ENCODE peak calls at places on chromosome 22, in eight cellular contexts. One of them, this sample, is unnamed.

GRCh38 chr22:25563757-25564319 is 637 bp upstream of the GRK3 start:
- DNase-seq in cardiac septum: no peak
- DNase-seq in kidney epithelial cell: no peak
- DNase-seq in HEK293T: no peak
- DNase-seq in NCI-H2171: no peak
- DNase-seq in effector memory CD8-positive, alpha-beta T cell: no peak
- DNase-seq in GM10248: no peak
- DNase-seq in caudate nucleus: no peak
- DNase-seq in this sample: no peak

GRCh38 chr22:26656896-26657851 is at the start of gene MIAT:
- DNase-seq in cardiac septum: peak
- DNase-seq in kidney epithelial cell: no peak
- DNase-seq in HEK293T: no peak
- DNase-seq in NCI-H2171: peak
- DNase-seq in effector memory CD8-positive, alpha-beta T cell: peak
- DNase-seq in GM10248: peak
- DNase-seq in caudate nucleus: peak
- DNase-seq in this sample: no peak

GRCh38 chr22:24969588-24970301 is 17.2 kb downstream of the KIAA1671 start:
- DNase-seq in cardiac septum: peak
- DNase-seq in kidney epithelial cell: no peak
- DNase-seq in HEK293T: no peak
- DNase-seq in NCI-H2171: no peak
- DNase-seq in effector memory CD8-positive, alpha-beta T cell: no peak
- DNase-seq in GM10248: no peak
- DNase-seq in caudate nucleus: no peak
- DNase-seq in this sample: peak

GRCh38 chr22:20390394-20390907 is 3.5 kb upstream of the ZNF74 start:
- DNase-seq in cardiac septum: no peak
- DNase-seq in kidney epithelial cell: no peak
- DNase-seq in HEK293T: no peak
- DNase-seq in NCI-H2171: no peak
- DNase-seq in effector memory CD8-positive, alpha-beta T cell: no peak
- DNase-seq in GM10248: no peak
- DNase-seq in caudate nucleus: no peak
- DNase-seq in this sample: no peak

GRCh38 chr22:31139866-31140716 is at the start of gene PLA2G3:
- DNase-seq in cardiac septum: peak
- DNase-seq in kidney epithelial cell: no peak
- DNase-seq in HEK293T: no peak
- DNase-seq in NCI-H2171: peak
- DNase-seq in effector memory CD8-positive, alpha-beta T cell: no peak
- DNase-seq in GM10248: no peak
- DNase-seq in caudate nucleus: no peak
- DNase-seq in this sample: no peak

GRCh38 chr22:50542416-50542927 is 3.2 kb upstream of the KLHDC7B start:
- DNase-seq in cardiac septum: peak
- DNase-seq in kidney epithelial cell: no peak
- DNase-seq in HEK293T: no peak
- DNase-seq in NCI-H2171: no peak
- DNase-seq in effector memory CD8-positive, alpha-beta T cell: no peak
- DNase-seq in GM10248: peak
- DNase-seq in caudate nucleus: no peak
- DNase-seq in this sample: no peak

GRCh38 chr22:32020117-32020516 is 22.9 kb upstream of the SLC5A1 start:
- DNase-seq in cardiac septum: no peak
- DNase-seq in kidney epithelial cell: peak
- DNase-seq in HEK293T: no peak
- DNase-seq in NCI-H2171: no peak
- DNase-seq in effector memory CD8-positive, alpha-beta T cell: no peak
- DNase-seq in GM10248: no peak
- DNase-seq in caudate nucleus: no peak
- DNase-seq in this sample: peak

GRCh38 chr22:46233231-46233630 is 16.9 kb downstream of the CDPF1 start:
- DNase-seq in cardiac septum: peak
- DNase-seq in kidney epithelial cell: peak
- DNase-seq in HEK293T: no peak
- DNase-seq in NCI-H2171: no peak
- DNase-seq in effector memory CD8-positive, alpha-beta T cell: no peak
- DNase-seq in GM10248: no peak
- DNase-seq in caudate nucleus: no peak
- DNase-seq in this sample: no peak

GRCh38 chr22:32024791-32025190 is 18.3 kb upstream of the SLC5A1 start:
- DNase-seq in cardiac septum: no peak
- DNase-seq in kidney epithelial cell: peak
- DNase-seq in HEK293T: no peak
- DNase-seq in NCI-H2171: no peak
- DNase-seq in effector memory CD8-positive, alpha-beta T cell: no peak
- DNase-seq in GM10248: no peak
- DNase-seq in caudate nucleus: no peak
- DNase-seq in this sample: no peak

GRCh38 chr22:28043269-28043668 is 124.2 kb upstream of the PITPNB start:
- DNase-seq in cardiac septum: no peak
- DNase-seq in kidney epithelial cell: no peak
- DNase-seq in HEK293T: no peak
- DNase-seq in NCI-H2171: no peak
- DNase-seq in effector memory CD8-positive, alpha-beta T cell: no peak
- DNase-seq in GM10248: no peak
- DNase-seq in caudate nucleus: no peak
- DNase-seq in this sample: no peak

GRCh38 chr22:23388492-23389009 is 191.5 kb downstream of the IGLL1 start:
- DNase-seq in cardiac septum: peak
- DNase-seq in kidney epithelial cell: no peak
- DNase-seq in HEK293T: no peak
- DNase-seq in NCI-H2171: no peak
- DNase-seq in effector memory CD8-positive, alpha-beta T cell: no peak
- DNase-seq in GM10248: no peak
- DNase-seq in caudate nucleus: no peak
- DNase-seq in this sample: no peak

GRCh38 chr22:27242111-27242436 is 559.5 kb downstream of the MN1 start:
- DNase-seq in cardiac septum: no peak
- DNase-seq in kidney epithelial cell: no peak
- DNase-seq in HEK293T: no peak
- DNase-seq in NCI-H2171: no peak
- DNase-seq in effector memory CD8-positive, alpha-beta T cell: no peak
- DNase-seq in GM10248: no peak
- DNase-seq in caudate nucleus: no peak
- DNase-seq in this sample: no peak

GRCh38 chr22:32810241-32811133 is 9.0 kb downstream of the TIMP3 start:
- DNase-seq in cardiac septum: no peak
- DNase-seq in kidney epithelial cell: no peak
- DNase-seq in HEK293T: no peak
- DNase-seq in NCI-H2171: no peak
- DNase-seq in effector memory CD8-positive, alpha-beta T cell: no peak
- DNase-seq in GM10248: no peak
- DNase-seq in caudate nucleus: no peak
- DNase-seq in this sample: no peak

GRCh38 chr22:50546326-50547230 is 879 bp downstream of the KLHDC7B start:
- DNase-seq in cardiac septum: no peak
- DNase-seq in kidney epithelial cell: no peak
- DNase-seq in HEK293T: no peak
- DNase-seq in NCI-H2171: no peak
- DNase-seq in effector memory CD8-positive, alpha-beta T cell: no peak
- DNase-seq in GM10248: peak
- DNase-seq in caudate nucleus: no peak
- DNase-seq in this sample: no peak

GRCh38 chr22:39502109-39502788 is at the start of gene MIEF1:
- DNase-seq in cardiac septum: peak
- DNase-seq in kidney epithelial cell: peak
- DNase-seq in HEK293T: peak
- DNase-seq in NCI-H2171: peak
- DNase-seq in effector memory CD8-positive, alpha-beta T cell: peak
- DNase-seq in GM10248: peak
- DNase-seq in caudate nucleus: peak
- DNase-seq in this sample: peak

GRCh38 chr22:45709004-45709739 is 37.5 kb downstream of the ATXN10 start:
- DNase-seq in cardiac septum: no peak
- DNase-seq in kidney epithelial cell: peak
- DNase-seq in HEK293T: peak
- DNase-seq in NCI-H2171: no peak
- DNase-seq in effector memory CD8-positive, alpha-beta T cell: no peak
- DNase-seq in GM10248: no peak
- DNase-seq in caudate nucleus: no peak
- DNase-seq in this sample: no peak

GRCh38 chr22:48227341-48228018 is 1465.0 kb downstream of the TBC1D22A start:
- DNase-seq in cardiac septum: no peak
- DNase-seq in kidney epithelial cell: no peak
- DNase-seq in HEK293T: no peak
- DNase-seq in NCI-H2171: no peak
- DNase-seq in effector memory CD8-positive, alpha-beta T cell: no peak
- DNase-seq in GM10248: no peak
- DNase-seq in caudate nucleus: no peak
- DNase-seq in this sample: no peak

GRCh38 chr22:17247832-17248231 is 28.6 kb upstream of the ADA2 start:
- DNase-seq in cardiac septum: no peak
- DNase-seq in kidney epithelial cell: no peak
- DNase-seq in HEK293T: no peak
- DNase-seq in NCI-H2171: no peak
- DNase-seq in effector memory CD8-positive, alpha-beta T cell: no peak
- DNase-seq in GM10248: no peak
- DNase-seq in caudate nucleus: no peak
- DNase-seq in this sample: no peak

GRCh38 chr22:21698430-21699329 is 32.9 kb downstream of the PPIL2 start:
- DNase-seq in cardiac septum: no peak
- DNase-seq in kidney epithelial cell: no peak
- DNase-seq in HEK293T: no peak
- DNase-seq in NCI-H2171: no peak
- DNase-seq in effector memory CD8-positive, alpha-beta T cell: no peak
- DNase-seq in GM10248: no peak
- DNase-seq in caudate nucleus: no peak
- DNase-seq in this sample: no peak

GRCh38 chr22:50705219-50705691 is 32.6 kb downstream of the SHANK3 start:
- DNase-seq in cardiac septum: peak
- DNase-seq in kidney epithelial cell: peak
- DNase-seq in HEK293T: no peak
- DNase-seq in NCI-H2171: peak
- DNase-seq in effector memory CD8-positive, alpha-beta T cell: no peak
- DNase-seq in GM10248: no peak
- DNase-seq in caudate nucleus: peak
- DNase-seq in this sample: no peak

GRCh38 chr22:37746366-37747089 is 49.7 kb downstream of the TRIOBP start:
- DNase-seq in cardiac septum: no peak
- DNase-seq in kidney epithelial cell: no peak
- DNase-seq in HEK293T: peak
- DNase-seq in NCI-H2171: no peak
- DNase-seq in effector memory CD8-positive, alpha-beta T cell: peak
- DNase-seq in GM10248: no peak
- DNase-seq in caudate nucleus: no peak
- DNase-seq in this sample: no peak

GRCh38 chr22:29011200-29011867 is 50.3 kb downstream of the C22orf31 start:
- DNase-seq in cardiac septum: no peak
- DNase-seq in kidney epithelial cell: no peak
- DNase-seq in HEK293T: no peak
- DNase-seq in NCI-H2171: no peak
- DNase-seq in effector memory CD8-positive, alpha-beta T cell: no peak
- DNase-seq in GM10248: no peak
- DNase-seq in caudate nucleus: no peak
- DNase-seq in this sample: no peak

GRCh38 chr22:33018232-33018864 is 39.8 kb downstream of the SYN3 start:
- DNase-seq in cardiac septum: peak
- DNase-seq in kidney epithelial cell: no peak
- DNase-seq in HEK293T: peak
- DNase-seq in NCI-H2171: peak
- DNase-seq in effector memory CD8-positive, alpha-beta T cell: no peak
- DNase-seq in GM10248: peak
- DNase-seq in caudate nucleus: no peak
- DNase-seq in this sample: peak

GRCh38 chr22:45238431-45239377 is 2.0 kb downstream of the KIAA0930 start:
- DNase-seq in cardiac septum: no peak
- DNase-seq in kidney epithelial cell: no peak
- DNase-seq in HEK293T: no peak
- DNase-seq in NCI-H2171: no peak
- DNase-seq in effector memory CD8-positive, alpha-beta T cell: no peak
- DNase-seq in GM10248: no peak
- DNase-seq in caudate nucleus: no peak
- DNase-seq in this sample: no peak

GRCh38 chr22:38107692-38108515 is 2.6 kb downstream of the BAIAP2L2 start:
- DNase-seq in cardiac septum: no peak
- DNase-seq in kidney epithelial cell: no peak
- DNase-seq in HEK293T: no peak
- DNase-seq in NCI-H2171: no peak
- DNase-seq in effector memory CD8-positive, alpha-beta T cell: no peak
- DNase-seq in GM10248: no peak
- DNase-seq in caudate nucleus: no peak
- DNase-seq in this sample: no peak

GRCh38 chr22:47172771-47173534 is 410.5 kb downstream of the TBC1D22A start:
- DNase-seq in cardiac septum: peak
- DNase-seq in kidney epithelial cell: no peak
- DNase-seq in HEK293T: no peak
- DNase-seq in NCI-H2171: no peak
- DNase-seq in effector memory CD8-positive, alpha-beta T cell: no peak
- DNase-seq in GM10248: no peak
- DNase-seq in caudate nucleus: no peak
- DNase-seq in this sample: no peak

GRCh38 chr22:28442264-28442950 is 237.2 kb downstream of the TTC28 start:
- DNase-seq in cardiac septum: peak
- DNase-seq in kidney epithelial cell: peak
- DNase-seq in HEK293T: peak
- DNase-seq in NCI-H2171: no peak
- DNase-seq in effector memory CD8-positive, alpha-beta T cell: peak
- DNase-seq in GM10248: peak
- DNase-seq in caudate nucleus: peak
- DNase-seq in this sample: peak

GRCh38 chr22:19713650-19714319 is 518 bp upstream of the SEPTIN5 start:
- DNase-seq in cardiac septum: no peak
- DNase-seq in kidney epithelial cell: no peak
- DNase-seq in HEK293T: no peak
- DNase-seq in NCI-H2171: no peak
- DNase-seq in effector memory CD8-positive, alpha-beta T cell: no peak
- DNase-seq in GM10248: no peak
- DNase-seq in caudate nucleus: no peak
- DNase-seq in this sample: no peak

GRCh38 chr22:31248138-31248745 is 36.1 kb downstream of the LIMK2 start:
- DNase-seq in cardiac septum: peak
- DNase-seq in kidney epithelial cell: peak
- DNase-seq in HEK293T: peak
- DNase-seq in NCI-H2171: no peak
- DNase-seq in effector memory CD8-positive, alpha-beta T cell: peak
- DNase-seq in GM10248: peak
- DNase-seq in caudate nucleus: peak
- DNase-seq in this sample: no peak

GRCh38 chr22:24977370-24978230 is 25.1 kb downstream of the KIAA1671 start:
- DNase-seq in cardiac septum: no peak
- DNase-seq in kidney epithelial cell: no peak
- DNase-seq in HEK293T: peak
- DNase-seq in NCI-H2171: no peak
- DNase-seq in effector memory CD8-positive, alpha-beta T cell: no peak
- DNase-seq in GM10248: no peak
- DNase-seq in caudate nucleus: no peak
- DNase-seq in this sample: no peak

GRCh38 chr22:39362932-39363331 is 13.1 kb downstream of the SYNGR1 start:
- DNase-seq in cardiac septum: no peak
- DNase-seq in kidney epithelial cell: no peak
- DNase-seq in HEK293T: no peak
- DNase-seq in NCI-H2171: no peak
- DNase-seq in effector memory CD8-positive, alpha-beta T cell: no peak
- DNase-seq in GM10248: no peak
- DNase-seq in caudate nucleus: no peak
- DNase-seq in this sample: no peak

GRCh38 chr22:42930810-42931420 is 73.8 kb upstream of the ARFGAP3 start:
- DNase-seq in cardiac septum: peak
- DNase-seq in kidney epithelial cell: no peak
- DNase-seq in HEK293T: no peak
- DNase-seq in NCI-H2171: no peak
- DNase-seq in effector memory CD8-positive, alpha-beta T cell: no peak
- DNase-seq in GM10248: no peak
- DNase-seq in caudate nucleus: no peak
- DNase-seq in this sample: peak